ENCODE peak calls at places on chromosomes 13 and 19, in ten cellular contexts. X is heart left ventricle, E is mucosa of descending colon, T is lower lobe of right lung, O is psoas muscle, K is GM23248, Z is prostate gland, B is breast epithelium, M is ovary, P is IMR-90. J is an unnamed sample.

GRCh38 chr19:14440049-14440448 is 6.9 kb downstream of the PKN1 start:
- DNase-seq in X (peak; percentile 75), E (peak; percentile 80), T (peak; percentile 93), O (peak; percentile 83), K (no peak), Z (no peak), B (no peak), M (no peak), P (no peak), J (peak; percentile 82)

GRCh38 chr13:40597735-40598365 is 68.6 kb downstream of the FOXO1 start:
- DNase-seq in X (no peak), E (no peak), T (peak; percentile 62), O (no peak), K (no peak), Z (peak; percentile 53), B (no peak), M (no peak), P (no peak), J (no peak)

GRCh38 chr13:21672811-21673591 is 2.1 kb downstream of the FGF9 start:
- DNase-seq in X (no peak), E (peak; percentile 43), T (no peak), O (no peak), K (peak; percentile 20), Z (no peak), B (no peak), M (no peak), P (no peak), J (no peak)

GRCh38 chr13:112053744-112054615 is 13.0 kb upstream of the SOX1 start:
- DNase-seq in X (no peak), E (no peak), T (no peak), O (no peak), K (no peak), Z (no peak), B (no peak), M (no peak), P (no peak), J (no peak)

GRCh38 chr13:76993021-76993420 is 1.1 kb downstream of the CLN5 start:
- DNase-seq in X (no peak), E (no peak), T (no peak), O (no peak), K (peak; percentile 86), Z (no peak), B (no peak), M (no peak), P (peak; percentile 28), J (no peak)

GRCh38 chr19:32407004-32407992 is 1.7 kb downstream of the DPY19L3 start:
- DNase-seq in X (no peak), E (no peak), T (peak; percentile 65), O (peak; percentile 63), K (peak; percentile 75), Z (peak; percentile 58), B (no peak), M (peak; percentile 61), P (peak; percentile 37), J (no peak)

GRCh38 chr19:38666662-38667448 is 19.4 kb downstream of the ACTN4 start:
- DNase-seq in X (peak; percentile 75), E (peak; percentile 44), T (no peak), O (peak; percentile 61), K (peak; percentile 90), Z (no peak), B (peak; percentile 65), M (no peak), P (peak; percentile 81), J (no peak)

GRCh38 chr13:33606692-33607091 is 211.3 kb upstream of the RFC3 start:
- DNase-seq in X (no peak), E (no peak), T (no peak), O (no peak), K (peak; percentile 31), Z (no peak), B (no peak), M (no peak), P (no peak), J (no peak)

GRCh38 chr19:57587529-57587928 is 3.6 kb downstream of the ZIK1 start:
- DNase-seq in X (no peak), E (no peak), T (no peak), O (no peak), K (peak; percentile 97), Z (no peak), B (no peak), M (no peak), P (peak; percentile 87), J (no peak)

GRCh38 chr13:48798180-48798579 is 144.5 kb downstream of the CYSLTR2 start:
- DNase-seq in X (no peak), E (no peak), T (no peak), O (no peak), K (no peak), Z (no peak), B (no peak), M (no peak), P (no peak), J (no peak)

GRCh38 chr13:48801255-48801654 is 147.5 kb downstream of the CYSLTR2 start:
- DNase-seq in X (no peak), E (no peak), T (no peak), O (no peak), K (peak; percentile 87), Z (no peak), B (no peak), M (no peak), P (peak; percentile 81), J (no peak)

GRCh38 chr13:48797127-48797526 is 143.4 kb downstream of the CYSLTR2 start:
- DNase-seq in X (no peak), E (no peak), T (no peak), O (no peak), K (no peak), Z (no peak), B (no peak), M (no peak), P (no peak), J (no peak)

DNA sequence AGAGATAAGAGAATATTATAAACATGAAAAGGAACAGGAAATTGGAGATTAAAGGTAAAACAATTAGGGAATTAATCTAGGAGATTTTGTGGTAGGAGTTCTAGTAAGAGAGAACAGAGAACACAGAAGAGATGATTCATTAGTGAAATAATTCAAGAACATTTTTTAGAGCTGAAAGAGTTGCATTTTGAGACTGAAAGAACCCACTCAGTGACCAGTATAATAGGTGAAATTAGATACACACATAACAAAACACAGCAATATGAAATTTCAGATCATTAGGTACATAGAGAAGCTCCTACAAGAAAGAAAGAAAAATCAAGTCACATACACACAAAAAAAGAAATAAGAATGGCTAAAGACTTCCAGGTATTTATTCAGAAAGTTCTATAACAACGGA is 144.0 kb downstream of the CYSLTR2 start:
- DNase-seq in X (no peak), E (no peak), T (no peak), O (no peak), K (no peak), Z (no peak), B (no peak), M (no peak), P (no peak), J (no peak)
- H3K4me1 ChIP-seq in X (no peaks in the 10 kb centered on the region), E (no peaks in the 10 kb centered on the region), T (no peaks in the 10 kb centered on the region), O (no peaks in the 10 kb centered on the region), K (peaks cover 10% of the 10 kb centered on the region), Z (no peaks in the 10 kb centered on the region), B (no peaks in the 10 kb centered on the region), M (no peaks in the 10 kb centered on the region), P (peaks cover 4% of the 10 kb centered on the region), J (no peaks in the 10 kb centered on the region)

DNA sequence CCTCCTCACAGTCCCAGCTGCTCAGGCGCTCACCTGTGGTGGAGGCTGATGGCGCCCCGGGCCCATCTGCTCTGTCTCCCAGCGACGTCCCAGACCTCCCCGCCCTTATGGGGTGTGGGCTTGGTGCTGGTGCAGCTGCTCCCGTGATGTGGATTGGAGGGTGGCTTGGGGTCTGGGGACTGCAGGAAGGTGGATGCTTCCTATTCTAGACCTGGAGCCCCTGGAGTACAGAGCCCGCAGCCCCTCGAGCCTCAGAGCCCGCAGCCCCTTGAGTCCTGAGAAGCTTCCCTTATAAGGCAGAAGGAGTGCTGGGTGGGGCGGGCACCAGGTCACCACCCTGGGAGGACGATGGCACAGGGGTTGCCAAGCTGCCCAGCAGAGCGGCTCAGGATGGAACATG is 31.6 kb downstream of the DOT1L start:
- DNase-seq in X (no peak), E (no peak), T (no peak), O (no peak), K (no peak), Z (no peak), B (no peak), M (no peak), P (no peak), J (no peak)
- H3K36me3 ChIP-seq in X (peaks cover 69% of the 10 kb centered on the region), E (no peaks in the 10 kb centered on the region), T (peaks cover 80% of the 10 kb centered on the region), O (peaks cover 56% of the 10 kb centered on the region), K (peaks cover 5% of the 10 kb centered on the region), Z (peaks cover 23% of the 10 kb centered on the region), B (no peaks in the 10 kb centered on the region), M (no peaks in the 10 kb centered on the region), P (peaks cover 61% of the 10 kb centered on the region), J (peaks cover 69% of the 10 kb centered on the region)

DNA sequence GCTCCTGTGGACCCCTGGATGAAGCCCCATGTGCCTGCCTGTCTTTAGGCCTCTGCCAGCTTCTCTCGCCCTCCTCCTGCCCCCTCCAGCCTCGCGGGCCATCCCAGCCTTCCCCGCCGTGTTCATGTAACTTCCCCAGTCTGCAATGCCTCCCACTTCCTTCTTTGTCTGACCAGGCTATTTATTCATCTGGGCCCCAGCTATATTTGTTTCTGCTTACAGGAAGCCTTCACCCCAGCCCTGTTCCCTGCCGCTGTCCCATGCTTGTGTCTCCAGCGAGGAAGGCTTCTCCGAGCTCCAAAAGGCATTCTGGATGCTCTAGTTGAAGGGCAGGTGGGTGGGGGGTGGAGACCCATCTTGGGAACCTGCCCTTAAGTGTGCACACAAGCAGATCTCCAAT is 7.9 kb upstream of the C3 start:
- DNase-seq in X (no peak), E (no peak), T (peak; percentile 69), O (no peak), K (no peak), Z (no peak), B (no peak), M (no peak), P (no peak), J (no peak)
- H3K4me1 ChIP-seq in X (peaks cover 45% of the 10 kb centered on the region), E (peaks cover 7% of the 10 kb centered on the region), T (peaks cover 34% of the 10 kb centered on the region), O (no peaks in the 10 kb centered on the region), K (peaks cover 1% of the 10 kb centered on the region), Z (no peaks in the 10 kb centered on the region), B (no peaks in the 10 kb centered on the region), M (peaks cover 2% of the 10 kb centered on the region), P (no peaks in the 10 kb centered on the region), J (no peaks in the 10 kb centered on the region)

GRCh38 chr19:54199401-54199800 is 1.3 kb upstream of the RPS9 start:
- DNase-seq in X (no peak), E (no peak), T (no peak), O (no peak), K (no peak), Z (no peak), B (no peak), M (no peak), P (no peak), J (no peak)

GRCh38 chr19:54203151-54203611 is 2.5 kb downstream of the RPS9 start:
- DNase-seq in X (no peak), E (no peak), T (no peak), O (no peak), K (peak; percentile 77), Z (no peak), B (no peak), M (no peak), P (peak; percentile 13), J (no peak)

GRCh38 chr19:54201980-54202379 is 1.3 kb downstream of the RPS9 start:
- DNase-seq in X (no peak), E (no peak), T (no peak), O (no peak), K (no peak), Z (no peak), B (no peak), M (no peak), P (no peak), J (no peak)

GRCh38 chr19:54204767-54205468 is 4.3 kb downstream of the RPS9 start:
- DNase-seq in X (no peak), E (peak; percentile 6), T (no peak), O (no peak), K (no peak), Z (no peak), B (no peak), M (no peak), P (no peak), J (no peak)

GRCh38 chr19:54201172-54201701 is 579 bp downstream of the RPS9 start:
- DNase-seq in X (no peak), E (no peak), T (no peak), O (no peak), K (no peak), Z (no peak), B (no peak), M (no peak), P (no peak), J (no peak)
- H3K36me3 ChIP-seq in X (peaks cover 42% of the 10 kb centered on the region), E (no peaks in the 10 kb centered on the region), T (peaks cover 50% of the 10 kb centered on the region), O (peaks cover 55% of the 10 kb centered on the region), K (peaks cover 29% of the 10 kb centered on the region), Z (peaks cover 22% of the 10 kb centered on the region), B (no peaks in the 10 kb centered on the region), M (no peaks in the 10 kb centered on the region), P (peaks cover 40% of the 10 kb centered on the region), J (peaks cover 49% of the 10 kb centered on the region)